ENCODE peak calls at places on chromosomes 7 and 10, in seven cellular contexts. M is GM12891, F is K562, C is SK-N-SH, S is GM12878, Y is HepG2, Q is H1. J is an unnamed sample.

GRCh38 chr10:130817046-130817624 is 494.4 kb downstream of the TCERG1L start:
- DNase-seq in Y (no peak), Q (no peak), S (no peak), M (no peak), C (no peak), F (no peak), J (no peak)

GRCh38 chr7:111098011-111098925 is 7.3 kb downstream of the LRRN3 start:
- DNase-seq in F (peak), S (no peak), C (no peak), Q (no peak), Y (peak), M (no peak), J (no peak)

GRCh38 chr10:48456361-48456804 is 148.5 kb downstream of the ARHGAP22 start:
- DNase-seq in M (no peak), F (peak), Q (peak), C (peak), S (no peak), Y (no peak), J (no peak)

GRCh38 chr7:73423519-73424485 is 9.8 kb upstream of the FZD9 start:
- DNase-seq in F (no peak), C (no peak), Q (peak), M (no peak), S (no peak), Y (peak), J (no peak)

GRCh38 chr10:48496105-48496830 is 108.6 kb downstream of the ARHGAP22 start:
- DNase-seq in Q (peak), M (no peak), Y (no peak), C (no peak), F (no peak), S (no peak), J (no peak)

GRCh38 chr10:120282421-120282820 is 174.6 kb upstream of the PLPP4 start:
- DNase-seq in M (no peak), F (no peak), Q (no peak), C (no peak), Y (no peak), S (no peak), J (no peak)

GRCh38 chr10:74797550-74797949 is 28.9 kb upstream of the KAT6B start:
- DNase-seq in C (no peak), M (no peak), Q (no peak), S (no peak), Y (no peak), F (no peak), J (no peak)

GRCh38 chr7:42232275-42232674 is 4.7 kb downstream of the GLI3 start:
- DNase-seq in M (no peak), F (no peak), Y (no peak), Q (no peak), C (no peak), S (no peak), J (no peak)

GRCh38 chr7:141220263-141220662 is 146.4 kb downstream of the TMEM178B start:
- DNase-seq in Q (no peak), F (peak), M (no peak), S (no peak), Y (peak), C (peak), J (no peak)

GRCh38 chr7:89728550-89728949 is 425.7 kb upstream of the STEAP1 start:
- DNase-seq in Q (no peak), F (no peak), Y (no peak), M (no peak), C (no peak), S (no peak), J (no peak)

GRCh38 chr7:39904077-39904486 is 46.0 kb upstream of the CDK13 start:
- DNase-seq in Y (no peak), S (no peak), F (no peak), Q (no peak), M (no peak), C (no peak), J (no peak)

GRCh38 chr7:156224441-156225225 is 412.4 kb upstream of the SHH start:
- DNase-seq in M (no peak), F (no peak), S (no peak), C (no peak), Q (peak), Y (no peak), J (no peak)

GRCh38 chr10:110918633-110919348 is at the start of gene BBIP1:
- DNase-seq in C (peak), M (peak), S (peak), F (no peak), Y (peak), Q (peak), J (peak)

GRCh38 chr10:109191823-109192222 is 731.5 kb downstream of the XPNPEP1 start:
- DNase-seq in M (no peak), S (no peak), F (no peak), Y (no peak), C (no peak), Q (no peak), J (no peak)

GRCh38 chr7:133859871-133860427 is 267.2 kb upstream of the LRGUK start:
- DNase-seq in M (no peak), Y (no peak), C (no peak), S (no peak), F (no peak), Q (no peak), J (no peak)

GRCh38 chr7:28558236-28558635 is 145.9 kb downstream of the CREB5 start:
- DNase-seq in M (no peak), Y (no peak), C (no peak), F (no peak), Q (no peak), S (no peak), J (no peak)

GRCh38 chr10:3131098-3131497 is 41.5 kb downstream of the PITRM1 start:
- DNase-seq in Q (no peak), M (no peak), C (no peak), Y (no peak), F (no peak), S (no peak), J (no peak)

GRCh38 chr10:22649390-22649841 is 65.0 kb downstream of the PIP4K2A start:
- DNase-seq in Y (no peak), S (no peak), F (no peak), Q (no peak), M (no peak), C (no peak), J (no peak)

GRCh38 chr10:96840841-96841518 is 8.9 kb downstream of the LCOR start:
- DNase-seq in F (no peak), S (no peak), C (no peak), Q (no peak), Y (peak), M (no peak), J (no peak)

GRCh38 chr7:73397936-73398335 is 35.6 kb upstream of the FZD9 start:
- DNase-seq in S (no peak), M (no peak), Q (peak), C (no peak), F (no peak), Y (no peak), J (no peak)

GRCh38 chr10:58918887-58919286 is 257.6 kb upstream of the PHYHIPL start:
- DNase-seq in F (no peak), Q (no peak), S (no peak), C (no peak), M (no peak), Y (no peak), J (no peak)

GRCh38 chr7:56046728-56047445 is 4.4 kb downstream of the PSPH start:
- DNase-seq in S (no peak), C (no peak), F (no peak), Q (no peak), M (no peak), Y (peak), J (no peak)

GRCh38 chr7:85186521-85187241 is at the start of gene SEMA3D:
- DNase-seq in S (no peak), Y (peak), Q (peak), F (no peak), C (peak), M (peak), J (peak)
- TF ChIP-seq TAF1 in S (no peak), Y (no peak), Q (peak), F (no peak), C (peak), M (no peak), J (no peak)

GRCh38 chr10:122201401-122201800 is 69.7 kb upstream of the BTBD16 start:
- DNase-seq in C (no peak), Q (no peak), S (no peak), M (no peak), Y (no peak), F (no peak), J (no peak)
- TF ChIP-seq TAF1 in C (no peak), Q (no peak), S (no peak), M (no peak), Y (no peak), F (no peak), J (no peak)

GRCh38 chr10:55410415-55410885 is 609.4 kb upstream of the PCDH15 start:
- DNase-seq in F (no peak), S (no peak), M (no peak), Y (no peak), C (peak), Q (peak), J (no peak)
- TF ChIP-seq TAF1 in F (no peak), S (no peak), M (no peak), Y (no peak), C (no peak), Q (no peak), J (no peak)

DNA sequence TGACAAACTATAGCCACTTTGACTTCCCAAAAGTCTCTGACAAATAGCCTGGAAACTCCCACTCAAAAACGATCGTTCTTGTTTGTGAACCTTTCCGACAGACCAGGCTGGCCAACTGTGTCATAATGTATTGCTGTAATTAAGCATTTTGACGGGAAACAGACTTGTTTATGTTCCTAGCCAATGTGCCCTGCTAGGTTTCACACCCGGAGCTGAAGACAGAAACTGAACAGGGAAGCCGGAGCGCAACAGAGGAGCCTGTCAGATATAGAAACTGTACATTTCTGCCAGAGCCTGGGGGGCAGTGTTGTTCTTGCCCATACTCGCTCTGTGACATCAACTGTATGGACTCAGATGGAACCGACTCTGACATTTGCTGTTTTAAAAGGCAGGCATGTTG is 55.3 kb upstream of the C7orf33 start:
- DNase-seq in M (peak), S (no peak), F (no peak), Y (no peak), Q (no peak), C (peak), J (no peak)
- TF ChIP-seq TAF1 in M (no peak), S (no peak), F (no peak), Y (no peak), Q (no peak), C (no peak), J (no peak)

GRCh38 chr10:70266701-70267100 is 17.1 kb downstream of the NPFFR1 start:
- DNase-seq in Q (no peak), M (no peak), S (no peak), Y (no peak), F (no peak), C (no peak), J (no peak)

GRCh38 chr10:70268376-70268775 is 15.4 kb downstream of the NPFFR1 start:
- DNase-seq in Y (no peak), Q (no peak), F (no peak), S (no peak), M (no peak), C (no peak), J (no peak)

GRCh38 chr10:70266056-70266455 is 17.7 kb downstream of the NPFFR1 start:
- DNase-seq in S (no peak), F (no peak), Q (no peak), Y (no peak), C (no peak), M (no peak), J (no peak)

GRCh38 chr10:70265032-70265689 is 18.6 kb downstream of the NPFFR1 start:
- DNase-seq in C (peak), Y (peak), S (no peak), F (peak), Q (peak), M (peak), J (no peak)

DNA sequence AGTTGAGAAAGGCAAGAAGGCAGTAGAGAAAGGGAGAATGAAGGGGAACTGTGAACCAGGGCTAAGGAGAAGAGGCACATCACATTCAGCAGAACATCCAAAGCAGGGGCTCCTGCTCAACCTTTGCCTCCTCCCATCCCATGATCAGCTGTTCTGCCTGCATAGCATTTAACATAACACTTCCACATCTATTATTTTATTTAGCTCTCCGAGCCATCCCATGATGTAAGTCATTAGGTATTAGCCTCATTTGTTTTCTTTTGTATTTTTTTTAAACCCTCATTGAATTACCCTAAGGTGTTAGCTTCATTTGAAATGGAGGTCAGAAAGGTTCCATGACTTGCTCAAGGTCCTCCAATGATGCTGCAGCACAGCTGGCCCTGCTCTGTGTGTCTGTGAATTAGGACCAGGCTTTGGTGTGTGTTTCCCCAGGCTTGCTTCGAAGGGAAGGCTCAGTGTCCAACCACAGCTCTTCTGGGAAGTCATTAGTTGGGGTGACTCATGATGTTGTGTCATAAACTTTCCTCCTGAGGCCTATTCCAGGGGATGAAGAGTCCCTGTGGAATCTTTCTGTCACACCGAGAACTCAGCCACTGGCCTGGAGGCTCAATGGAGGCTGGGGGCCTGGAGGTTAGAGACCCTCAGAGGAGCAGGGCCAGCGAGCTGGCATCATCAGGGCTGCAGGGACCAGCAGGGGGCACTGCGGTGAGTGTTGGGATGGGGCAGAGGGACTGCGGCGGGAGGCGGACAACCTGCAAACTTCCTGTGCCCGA is 16.5 kb downstream of the NPFFR1 start:
- DNase-seq in Q (peak), S (no peak), C (no peak), Y (no peak), F (peak), M (no peak), J (no peak)
- TF ChIP-seq TAF1 in Q (no peak), S (no peak), C (no peak), Y (no peak), F (no peak), M (no peak), J (no peak)

DNA sequence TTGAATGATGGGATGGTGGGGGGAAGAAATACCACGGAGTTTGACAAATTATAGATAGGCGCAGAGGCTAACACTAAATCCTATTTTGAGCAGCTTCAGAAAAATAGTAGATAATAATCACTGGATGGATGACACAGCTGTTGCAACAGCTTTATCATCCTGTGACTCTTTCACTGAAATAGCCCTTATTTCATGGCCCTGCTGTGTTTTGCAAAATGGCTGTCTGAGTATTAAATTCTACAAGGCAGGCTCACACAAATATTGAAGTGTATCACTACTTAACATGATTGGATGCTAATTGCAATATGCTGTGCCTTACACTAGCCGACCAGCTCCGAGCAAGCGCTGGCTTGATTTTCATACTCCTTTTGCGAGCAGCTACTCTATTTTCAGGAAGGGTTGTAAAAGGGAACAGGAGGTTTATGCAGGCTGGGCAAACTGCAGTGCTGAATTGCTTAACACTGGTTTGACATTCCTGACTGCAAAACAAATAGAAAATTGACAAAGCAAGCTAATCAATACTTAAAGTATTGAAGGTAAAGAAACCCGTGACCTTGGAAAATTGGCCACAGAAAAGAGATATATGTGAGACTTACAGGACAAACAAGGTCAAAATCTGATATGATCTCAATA is 121.6 kb downstream of the CACNB2 start:
- DNase-seq in M (no peak), S (no peak), F (no peak), Q (no peak), C (no peak), Y (peak), J (no peak)
- TF ChIP-seq TAF1 in M (no peak), S (no peak), F (no peak), Q (no peak), C (no peak), Y (no peak), J (no peak)

GRCh38 chr10:129547583-129547982 is 80.5 kb downstream of the MGMT start:
- DNase-seq in C (no peak), S (no peak), M (no peak), Q (no peak), F (no peak), Y (no peak), J (no peak)
- TF ChIP-seq TAF1 in C (no peak), S (no peak), M (no peak), Q (no peak), F (no peak), Y (no peak), J (no peak)

GRCh38 chr7:94297397-94297838 is 97.3 kb upstream of the COL1A2 start:
- DNase-seq in S (no peak), Q (no peak), M (no peak), Y (no peak), C (no peak), F (no peak), J (no peak)
- TF ChIP-seq TAF1 in S (no peak), Q (no peak), M (no peak), Y (no peak), C (peak), F (no peak), J (no peak)

GRCh38 chr7:135091717-135092116 is 56.2 kb upstream of the TMEM140 start:
- DNase-seq in S (no peak), F (no peak), M (no peak), C (no peak), Y (no peak), Q (no peak), J (no peak)

GRCh38 chr7:135083005-135083404 is 64.9 kb upstream of the TMEM140 start:
- DNase-seq in M (no peak), S (no peak), Q (no peak), F (no peak), Y (no peak), C (no peak), J (no peak)

DNA sequence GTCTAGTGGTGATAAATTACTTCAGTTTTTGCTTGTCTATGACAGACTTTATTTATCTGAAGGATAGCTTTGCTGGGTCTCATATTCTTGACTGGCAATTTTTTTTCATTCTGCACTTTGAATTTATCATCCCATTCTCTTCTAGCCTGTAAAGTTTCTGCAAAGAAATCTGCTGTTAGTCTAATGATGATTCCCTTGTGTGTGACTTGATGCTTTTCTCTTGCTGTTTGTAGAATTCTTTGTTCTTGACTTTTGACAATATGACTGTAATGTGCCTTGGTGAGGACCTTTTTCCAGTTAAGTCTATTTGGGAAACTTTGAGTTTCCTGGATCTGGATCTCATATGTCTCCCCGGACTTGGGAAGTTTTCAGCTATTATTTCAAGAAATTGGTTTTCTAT is 59.3 kb upstream of the TMEM140 start:
- DNase-seq in Y (no peak), S (no peak), Q (no peak), M (no peak), F (no peak), C (no peak), J (no peak)
- TF ChIP-seq TAF1 in Y (no peak), S (no peak), Q (no peak), M (no peak), F (no peak), C (no peak), J (no peak)